ENCODE peak calls at places on chromosomes 13 and 19, in eight cellular contexts. B is mesenchymal stem cell, A is prostate gland, H is PC-3, C is esophagus squamous epithelium, Q is tibial artery, V is aorta, E is A549. S is an unnamed sample.

GRCh38 chr13:93603043-93603442 is 376.4 kb downstream of the GPC6 start:
- DNase-seq in V (peak; percentile 61), Q (no peak), E (no peak), C (no peak), B (peak; percentile 45), A (no peak), H (peak; percentile 90), S (peak; percentile 72)

GRCh38 chr13:65112123-65113075 is 2117.7 kb downstream of the PCDH9 start:
- DNase-seq in A (no peak), H (peak; percentile 63), B (peak; percentile 34), Q (no peak), V (no peak), C (no peak), E (no peak), S (no peak)

GRCh38 chr13:41065098-41065497 is 3.8 kb downstream of the WBP4 start:
- DNase-seq in H (no peak), A (no peak), E (no peak), V (no peak), C (no peak), Q (no peak), B (peak; percentile 52), S (no peak)

GRCh38 chr13:31875134-31875533 is 135.8 kb downstream of the RXFP2 start:
- DNase-seq in A (no peak), E (no peak), Q (no peak), H (no peak), V (no peak), C (no peak), B (no peak), S (no peak)

GRCh38 chr13:98598043-98598442 is 21.1 kb upstream of the STK24 start:
- DNase-seq in A (no peak), H (no peak), C (no peak), Q (no peak), E (no peak), B (no peak), V (no peak), S (no peak)

GRCh38 chr19:19385900-19386339 is 19.6 kb upstream of the GATAD2A start:
- DNase-seq in H (no peak), Q (no peak), B (no peak), E (no peak), C (no peak), V (peak; percentile 85), A (peak; percentile 26), S (no peak)

GRCh38 chr13:106007156-106007555 is 528.3 kb downstream of the EFNB2 start:
- DNase-seq in A (no peak), H (no peak), Q (no peak), B (no peak), E (no peak), C (no peak), V (no peak), S (no peak)

GRCh38 chr13:67277581-67277980 is 47.4 kb upstream of the PCDH9 start:
- DNase-seq in E (no peak), H (peak; percentile 10), A (no peak), B (no peak), C (no peak), V (no peak), Q (no peak), S (peak; percentile 11)

GRCh38 chr13:79765331-79765730 is 284.4 kb downstream of the NDFIP2 start:
- DNase-seq in C (no peak), H (no peak), B (no peak), A (no peak), Q (no peak), V (no peak), E (no peak), S (no peak)

DNA sequence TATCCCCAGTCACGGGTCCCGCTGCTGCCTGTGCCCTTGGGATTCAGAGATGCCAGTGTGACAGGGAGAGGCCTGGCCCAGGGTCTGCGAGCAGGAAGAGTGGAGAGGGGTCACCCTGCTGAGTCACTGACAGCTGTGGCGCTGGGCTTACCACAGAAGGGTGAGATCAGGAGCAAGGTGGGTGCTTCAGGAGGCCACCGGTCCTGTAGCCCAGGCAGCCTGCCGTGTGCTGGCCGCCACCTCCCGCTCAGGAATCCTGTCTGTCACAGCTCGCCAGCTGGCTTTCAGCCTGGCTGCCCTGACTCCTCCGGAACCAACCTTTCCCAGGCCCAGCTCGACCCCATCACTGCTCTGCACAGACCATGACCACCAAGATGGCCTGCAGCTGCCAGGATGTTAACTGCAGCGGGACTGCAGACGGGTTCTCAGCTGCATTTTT is 25.3 kb downstream of the NAXD start:
- DNase-seq in B (peak; percentile 34), Q (peak; percentile 75), V (no peak), A (no peak), H (no peak), E (no peak), C (no peak), S (no peak)
- H3K4me1 ChIP-seq in B (peaks cover 30% of the 10 kb centered on the region), Q (no peaks in the 10 kb centered on the region), V (no peaks in the 10 kb centered on the region), A (peaks cover 6% of the 10 kb centered on the region), H (no peaks in the 10 kb centered on the region), E (no peaks in the 10 kb centered on the region), C (peaks cover 32% of the 10 kb centered on the region), S (no peaks in the 10 kb centered on the region)

GRCh38 chr19:39514840-39515550 is at the start of gene SELENOV:
- DNase-seq in V (no peak), H (no peak), A (no peak), C (no peak), B (no peak), E (no peak), Q (no peak), S (no peak)
- H3K4me1 ChIP-seq in V (no peaks in the 10 kb centered on the region), H (no peaks in the 10 kb centered on the region), A (peaks cover 7% of the 10 kb centered on the region), C (peaks cover 18% of the 10 kb centered on the region), B (peaks cover 13% of the 10 kb centered on the region), E (peaks cover 9% of the 10 kb centered on the region), Q (peaks cover 4% of the 10 kb centered on the region), S (no peaks in the 10 kb centered on the region)

DNA sequence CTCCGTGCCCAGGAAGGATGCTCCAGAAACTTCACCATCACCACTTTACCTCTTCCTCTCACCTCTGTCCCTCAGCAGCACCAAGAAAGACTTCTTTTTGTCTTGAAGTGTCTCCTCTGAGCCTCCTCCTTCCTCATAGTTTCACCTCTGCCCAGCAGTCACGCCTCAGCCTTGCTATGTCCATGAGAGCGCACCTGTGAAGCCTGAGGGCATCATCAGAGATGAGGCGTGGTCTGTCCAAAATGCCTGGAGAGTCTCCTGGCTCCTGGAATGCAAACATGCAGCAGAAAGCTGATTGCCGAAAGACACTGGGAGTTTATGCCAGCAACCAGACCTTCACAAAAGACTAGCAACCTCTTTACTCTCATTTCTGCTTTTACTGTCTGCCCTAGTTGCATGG is 336.6 kb downstream of the TEX29 start:
- DNase-seq in E (no peak), C (no peak), A (no peak), B (no peak), H (no peak), Q (no peak), V (no peak), S (peak; percentile 0)
- H3K4me1 ChIP-seq in E (no peaks in the 10 kb centered on the region), C (no peaks in the 10 kb centered on the region), A (no peaks in the 10 kb centered on the region), B (no peaks in the 10 kb centered on the region), H (no peaks in the 10 kb centered on the region), Q (no peaks in the 10 kb centered on the region), V (no peaks in the 10 kb centered on the region), S (no peaks in the 10 kb centered on the region)

DNA sequence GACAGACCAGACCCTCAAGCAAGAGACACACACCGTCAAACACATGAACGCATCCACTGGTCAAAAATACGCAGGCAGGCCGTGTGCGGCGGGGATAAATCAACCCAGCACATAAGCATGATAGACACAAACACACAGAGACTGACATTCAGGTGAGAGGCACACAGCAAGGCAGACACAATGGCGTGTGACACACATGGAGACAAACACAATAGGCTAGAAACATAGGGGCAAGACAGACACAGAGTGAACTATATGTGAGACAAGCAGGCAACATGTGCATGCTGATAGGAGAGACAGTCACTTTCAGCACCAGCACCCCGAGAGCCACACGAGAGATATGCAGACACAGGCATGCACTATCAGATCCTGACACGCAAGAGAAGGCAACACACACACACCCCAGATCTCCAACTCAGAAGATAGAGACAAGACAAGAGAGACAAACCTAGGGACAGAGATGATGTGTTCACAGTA is 6.9 kb upstream of the JUNB start:
- DNase-seq in V (no peak), Q (no peak), H (no peak), A (no peak), B (peak; percentile 82), C (no peak), E (no peak), S (no peak)
- H3K4me1 ChIP-seq in V (no peaks in the 10 kb centered on the region), Q (peaks cover 5% of the 10 kb centered on the region), H (peaks cover 69% of the 10 kb centered on the region), A (peaks cover 62% of the 10 kb centered on the region), B (peaks cover 49% of the 10 kb centered on the region), C (peaks cover 89% of the 10 kb centered on the region), E (peaks cover 80% of the 10 kb centered on the region), S (peaks cover 40% of the 10 kb centered on the region)